ENCODE peak calls at places on chromosomes 13 and 19, in eight cellular contexts. L is GM03348; B is GM12864; Z is AG20443; Q is fibroblast of the aortic adventitia; U is NCI-H1048; W is iris pigment epithelial cell; F is stimulated activated CD4-positive, alpha-beta T cell treated with anti-CD3 and anti-CD28 coated beads, Interleukin-12 subunit alpha, Interleukin-12 subunit beta, amount 100 ng/mL, for 4 hours. K is an unnamed sample.

GRCh38 chr13:65787087-65787486 is 1443.0 kb downstream of the PCDH9 start:
- DNase-seq in Z (no peak), Q (peak), F (no peak), B (no peak), W (peak), U (no peak), L (no peak), K (no peak)

GRCh38 chr13:22369840-22370239 is 699.0 kb downstream of the FGF9 start:
- DNase-seq in W (no peak), F (no peak), Z (no peak), U (no peak), Q (no peak), B (no peak), L (no peak), K (no peak)

GRCh38 chr13:31797154-31797775 is 57.9 kb downstream of the RXFP2 start:
- DNase-seq in Z (peak), U (no peak), F (no peak), W (peak), L (peak), Q (peak), B (no peak), K (no peak)

GRCh38 chr13:34308725-34309124 is 490.8 kb downstream of the RFC3 start:
- DNase-seq in L (peak), Z (peak), Q (peak), B (no peak), F (no peak), U (no peak), W (peak), K (no peak)

GRCh38 chr19:55116232-55117062 is 990 bp downstream of the PPP1R12C start:
- DNase-seq in W (peak), Z (peak), U (no peak), Q (peak), B (no peak), F (peak), L (peak), K (no peak)

GRCh38 chr13:84810781-84811180 is 928.5 kb upstream of the SLITRK1 start:
- DNase-seq in W (no peak), F (no peak), U (no peak), L (no peak), Q (no peak), Z (no peak), B (no peak), K (no peak)

GRCh38 chr13:98313938-98314292 is 136.8 kb upstream of the RNF113B start:
- DNase-seq in W (no peak), Q (no peak), L (no peak), F (no peak), B (no peak), Z (no peak), U (no peak), K (no peak)

GRCh38 chr13:51729853-51730553 is 74.0 kb downstream of the DHRS12 start:
- DNase-seq in U (no peak), W (peak), L (peak), F (peak), Q (peak), Z (peak), B (no peak), K (no peak)

GRCh38 chr13:66560991-66561390 is 669.1 kb downstream of the PCDH9 start:
- DNase-seq in Z (no peak), W (no peak), U (no peak), F (no peak), B (no peak), L (no peak), Q (no peak), K (no peak)

GRCh38 chr13:51148223-51148951 is 37.3 kb upstream of the C13orf42 start:
- DNase-seq in B (no peak), U (no peak), W (no peak), Q (no peak), F (no peak), Z (no peak), L (no peak), K (peak)

GRCh38 chr19:21568816-21569496 is 63.6 kb downstream of the ZNF429 start:
- DNase-seq in Z (peak), W (peak), F (peak), U (no peak), L (peak), B (peak), Q (peak), K (no peak)

GRCh38 chr13:59318320-59318930 is 845.3 kb downstream of the DIAPH3 start:
- DNase-seq in F (peak), U (peak), W (peak), B (peak), Z (peak), L (peak), Q (peak), K (peak)

GRCh38 chr19:15251749-15252397 is 19.6 kb upstream of the EPHX3 start:
- DNase-seq in B (no peak), Q (peak), W (peak), F (no peak), L (peak), U (no peak), Z (peak), K (no peak)

GRCh38 chr13:94362411-94362909 is 117.0 kb downstream of the DCT start:
- DNase-seq in F (peak), U (peak), B (peak), Q (peak), L (peak), W (peak), Z (peak), K (no peak)

GRCh38 chr19:47026156-47026555 is 6.5 kb downstream of the NPAS1 start:
- DNase-seq in Z (no peak), Q (no peak), U (no peak), B (no peak), F (no peak), L (no peak), W (no peak), K (no peak)

GRCh38 chr13:51601601-51602348 is 17.5 kb downstream of the WDFY2 start:
- DNase-seq in L (no peak), B (no peak), Q (no peak), F (no peak), W (no peak), U (no peak), Z (no peak), K (no peak)

GRCh38 chr19:31825134-31826094 is 476.2 kb upstream of the TSHZ3 start:
- DNase-seq in B (no peak), L (no peak), Z (no peak), U (no peak), Q (no peak), W (no peak), F (no peak), K (no peak)

GRCh38 chr13:75010941-75011340 is 471.0 kb downstream of the TBC1D4 start:
- DNase-seq in Z (no peak), U (no peak), W (no peak), L (no peak), B (no peak), Q (no peak), F (no peak), K (no peak)

GRCh38 chr13:35914662-35915061 is 216.5 kb downstream of the DCLK1 start:
- DNase-seq in Q (peak), B (no peak), U (no peak), W (no peak), Z (peak), F (no peak), L (peak), K (no peak)

GRCh38 chr19:42468273-42468796 is 25.6 kb upstream of the CXCL17 start:
- DNase-seq in U (no peak), B (no peak), L (peak), Q (peak), W (peak), F (no peak), Z (peak), K (no peak)

GRCh38 chr19:17001603-17002183 is 24.9 kb downstream of the CPAMD8 start:
- DNase-seq in W (no peak), U (no peak), L (no peak), Z (no peak), F (peak), B (no peak), Q (no peak), K (no peak)

GRCh38 chr13:106143930-106144709 is 391.3 kb downstream of the EFNB2 start:
- DNase-seq in Z (no peak), Q (no peak), F (no peak), U (peak), W (no peak), L (no peak), B (no peak), K (peak)

GRCh38 chr19:10968527-10969081 is 7.8 kb downstream of the SMARCA4 start:
- DNase-seq in L (no peak), W (no peak), F (no peak), Z (no peak), U (no peak), Q (no peak), B (no peak), K (no peak)

GRCh38 chr19:38389101-38389925 is 816 bp downstream of the SPRED3 start:
- DNase-seq in L (peak), B (no peak), Z (peak), Q (peak), F (no peak), U (no peak), W (peak), K (no peak)

GRCh38 chr13:81133066-81133465 is 792.1 kb upstream of the SPRY2 start:
- DNase-seq in Z (no peak), B (no peak), Q (peak), W (peak), U (no peak), L (no peak), F (no peak), K (no peak)

GRCh38 chr19:42317535-42317934 is 4.4 kb downstream of the TMEM145 start:
- DNase-seq in L (no peak), B (no peak), Z (no peak), W (no peak), Q (no peak), U (no peak), F (no peak), K (no peak)

GRCh38 chr13:99260216-99260615 is 2.0 kb upstream of the GPR18 start:
- DNase-seq in L (peak), Z (peak), B (no peak), F (no peak), U (no peak), Q (no peak), W (peak), K (no peak)

GRCh38 chr19:15463865-15464371 is 426 bp downstream of the RASAL3 start:
- DNase-seq in L (no peak), Z (no peak), F (peak), B (peak), U (no peak), W (no peak), Q (no peak), K (no peak)

GRCh38 chr13:25920931-25921330 is 130.9 kb downstream of the SHISA2 start:
- DNase-seq in F (no peak), Z (no peak), U (no peak), Q (no peak), B (no peak), L (no peak), W (no peak), K (no peak)

GRCh38 chr19:24033308-24033961 is 53.6 kb upstream of the ZNF254 start:
- DNase-seq in L (peak), Z (peak), B (peak), U (peak), Q (peak), F (peak), W (peak), K (peak)

GRCh38 chr13:65064967-65065366 is 2165.2 kb downstream of the PCDH9 start:
- DNase-seq in F (no peak), U (no peak), Q (no peak), L (no peak), Z (no peak), W (no peak), B (no peak), K (no peak)

GRCh38 chr13:104592127-104592526 is 1525.9 kb upstream of the SLC10A2 start:
- DNase-seq in L (no peak), Z (no peak), B (no peak), Q (peak), F (no peak), U (no peak), W (peak), K (no peak)

GRCh38 chr13:102028846-102029245 is 373.0 kb downstream of the FGF14 start:
- DNase-seq in W (no peak), U (no peak), L (no peak), B (no peak), Z (no peak), Q (no peak), F (no peak), K (no peak)

GRCh38 chr19:5020368-5020767 is 51.5 kb downstream of the KDM4B start:
- DNase-seq in B (no peak), F (no peak), U (no peak), L (no peak), W (no peak), Q (no peak), Z (no peak), K (no peak)

GRCh38 chr19:47663435-47663910 is 49.7 kb upstream of the EHD2 start:
- DNase-seq in Z (peak), L (peak), Q (peak), F (no peak), W (peak), U (no peak), B (no peak), K (no peak)

GRCh38 chr19:49097453-49098288 is 12.4 kb downstream of the SNRNP70 start:
- DNase-seq in L (peak), Q (peak), B (peak), F (peak), Z (peak), W (peak), U (peak), K (peak)

GRCh38 chr19:34370117-34370516 is 5.1 kb downstream of the GPI start:
- DNase-seq in U (no peak), W (no peak), L (no peak), F (no peak), B (no peak), Q (no peak), Z (no peak), K (no peak)

GRCh38 chr13:64591981-64592380 is 2638.2 kb downstream of the PCDH9 start:
- DNase-seq in F (no peak), B (no peak), Q (peak), Z (peak), L (peak), W (peak), U (no peak), K (no peak)

GRCh38 chr13:110388141-110388943 is 81.3 kb downstream of the COL4A2 start:
- DNase-seq in U (no peak), L (peak), Z (peak), F (no peak), W (peak), Q (peak), B (no peak), K (no peak)

GRCh38 chr13:95447766-95448165 is 104.8 kb upstream of the CLDN10 start:
- DNase-seq in W (no peak), F (no peak), Q (no peak), L (no peak), Z (no peak), U (no peak), B (no peak), K (no peak)